ENCODE peak calls at places on chromosome 17, in nine cellular contexts. B is CD4-positive, CD25-positive, alpha-beta regulatory T cell; H is fibroblast of lung; V is CD8-positive, alpha-beta T cell; T is HFF-Myc; L is epithelial cell of esophagus; C is A673; O is mucosa of descending colon; N is aorta. X is an unnamed sample.

GRCh38 chr17:27569257-27569722 is 61.7 kb upstream of the LGALS9 start:
- DNase-seq in B (peak), H (no peak), V (peak), T (no peak), L (peak), C (peak), O (peak), N (no peak), X (peak)

GRCh38 chr17:50149425-50150353 is 788 bp downstream of the PPP1R9B start:
- DNase-seq in B (peak), H (peak), V (peak), T (no peak), L (peak), C (peak), O (peak), N (peak), X (peak)

GRCh38 chr17:16352303-16352837 is 899 bp downstream of the CENPV start:
- DNase-seq in B (peak), H (peak), V (peak), T (no peak), L (peak), C (peak), O (peak), N (peak), X (peak)

GRCh38 chr17:39920218-39921210 is 2.1 kb upstream of the GSDMB start:
- DNase-seq in B (peak), H (no peak), V (peak), T (no peak), L (no peak), C (no peak), O (no peak), N (peak), X (no peak)

GRCh38 chr17:3740611-3741073 is 16.9 kb downstream of the HASPIN start:
- DNase-seq in B (peak), H (no peak), V (peak), T (no peak), L (no peak), C (no peak), O (peak), N (no peak), X (no peak)

GRCh38 chr17:27226611-27227234 is 67.2 kb upstream of the WSB1 start:
- DNase-seq in B (no peak), H (peak), V (no peak), T (no peak), L (peak), C (no peak), O (no peak), N (no peak), X (no peak)

GRCh38 chr17:19482571-19482970 is 51.1 kb upstream of the SLC47A1 start:
- DNase-seq in B (no peak), H (peak), V (no peak), T (no peak), L (peak), C (no peak), O (no peak), N (no peak), X (no peak)

GRCh38 chr17:32746280-32746679 is 130.6 kb downstream of the MYO1D start:
- DNase-seq in B (no peak), H (no peak), V (no peak), T (no peak), L (peak), C (no peak), O (no peak), N (no peak), X (no peak)

GRCh38 chr17:4066210-4066609 is 76.6 kb downstream of the ZZEF1 start:
- DNase-seq in B (no peak), H (no peak), V (no peak), T (no peak), L (no peak), C (no peak), O (no peak), N (no peak), X (no peak)

GRCh38 chr17:16439303-16439791 is 24.0 kb downstream of the TRPV2 start:
- DNase-seq in B (peak), H (peak), V (peak), T (no peak), L (no peak), C (no peak), O (peak), N (no peak), X (no peak)

GRCh38 chr17:74491645-74492044 is 25.2 kb downstream of the CD300A start:
- DNase-seq in B (no peak), H (no peak), V (no peak), T (no peak), L (no peak), C (no peak), O (no peak), N (no peak), X (no peak)

GRCh38 chr17:2797632-2798031 is 1.4 kb downstream of the RAP1GAP2 start:
- DNase-seq in B (no peak), H (no peak), V (no peak), T (no peak), L (no peak), C (no peak), O (peak), N (no peak), X (peak)

GRCh38 chr17:77546772-77547201 is 406.0 kb downstream of the SEC14L1 start:
- DNase-seq in B (no peak), H (peak), V (no peak), T (no peak), L (no peak), C (peak), O (peak), N (no peak), X (peak)

GRCh38 chr17:46121841-46122485 is 71.3 kb downstream of the KANSL1 start:
- DNase-seq in B (peak), H (no peak), V (no peak), T (no peak), L (no peak), C (no peak), O (no peak), N (no peak), X (no peak)

GRCh38 chr17:75176625-75177024 is 6.1 kb downstream of the SUMO2 start:
- DNase-seq in B (no peak), H (no peak), V (no peak), T (no peak), L (no peak), C (no peak), O (no peak), N (no peak), X (no peak)

GRCh38 chr17:57889892-57890856 is 40.3 kb upstream of the MRPS23 start:
- DNase-seq in B (no peak), H (peak), V (no peak), T (no peak), L (peak), C (no peak), O (no peak), N (peak), X (peak)

GRCh38 chr17:60481604-60482003 is 44.4 kb downstream of the APPBP2 start:
- DNase-seq in B (no peak), H (no peak), V (no peak), T (no peak), L (no peak), C (no peak), O (no peak), N (no peak), X (no peak)

GRCh38 chr17:38724337-38724988 is 5.7 kb upstream of the CISD3 start:
- DNase-seq in B (no peak), H (no peak), V (no peak), T (no peak), L (no peak), C (no peak), O (peak), N (peak), X (peak)

GRCh38 chr17:62703776-62704380 is 76.4 kb downstream of the MRC2 start:
- DNase-seq in B (peak), H (peak), V (peak), T (no peak), L (peak), C (peak), O (peak), N (peak), X (peak)

GRCh38 chr17:42129109-42129837 is 6.7 kb downstream of the HSPB9 start:
- DNase-seq in B (no peak), H (no peak), V (no peak), T (no peak), L (no peak), C (no peak), O (no peak), N (peak), X (peak)

GRCh38 chr17:16986391-16986790 is 14.5 kb upstream of the TNFRSF13B start:
- DNase-seq in B (no peak), H (peak), V (no peak), T (no peak), L (peak), C (peak), O (no peak), N (no peak), X (no peak)

GRCh38 chr17:18377437-18378204 is at the start of gene EVPLL:
- DNase-seq in B (peak), H (peak), V (no peak), T (no peak), L (peak), C (no peak), O (peak), N (peak), X (peak)

GRCh38 chr17:82881900-82882714 is 42.3 kb upstream of the ZNF750 start:
- DNase-seq in B (no peak), H (no peak), V (no peak), T (no peak), L (no peak), C (no peak), O (peak), N (peak), X (peak)

GRCh38 chr17:72192409-72193192 is 71.8 kb downstream of the SOX9 start:
- DNase-seq in B (no peak), H (peak), V (no peak), T (no peak), L (peak), C (no peak), O (no peak), N (peak), X (peak)

GRCh38 chr17:78120971-78121800 is 7.4 kb downstream of the TMC6 start:
- DNase-seq in B (peak), H (no peak), V (peak), T (no peak), L (no peak), C (no peak), O (no peak), N (peak), X (peak)

GRCh38 chr17:10107320-10108165 is 90.9 kb downstream of the GAS7 start:
- DNase-seq in B (no peak), H (no peak), V (no peak), T (no peak), L (no peak), C (no peak), O (no peak), N (peak), X (peak)

GRCh38 chr17:75776399-75777242 is 8.0 kb upstream of the UNK start:
- DNase-seq in B (peak), H (no peak), V (peak), T (no peak), L (no peak), C (no peak), O (peak), N (no peak), X (no peak)

GRCh38 chr17:81471804-81472456 is 40.7 kb downstream of the ACTG1 start:
- DNase-seq in B (no peak), H (peak), V (no peak), T (peak), L (peak), C (peak), O (peak), N (peak), X (peak)

GRCh38 chr17:76659928-76660614 is 16.5 kb upstream of the ST6GALNAC1 start:
- DNase-seq in B (peak), H (no peak), V (no peak), T (no peak), L (peak), C (no peak), O (peak), N (no peak), X (peak)

GRCh38 chr17:51435641-51436091 is 175.3 kb downstream of the UTP18 start:
- DNase-seq in B (peak), H (no peak), V (no peak), T (no peak), L (peak), C (peak), O (peak), N (no peak), X (peak)

GRCh38 chr17:42378597-42379594 is 9.3 kb downstream of the STAT3 start:
- DNase-seq in B (peak), H (peak), V (no peak), T (no peak), L (peak), C (peak), O (peak), N (no peak), X (no peak)

GRCh38 chr17:39818282-39819000 is 45.7 kb downstream of the IKZF3 start:
- DNase-seq in B (no peak), H (no peak), V (no peak), T (no peak), L (no peak), C (no peak), O (no peak), N (no peak), X (no peak)

GRCh38 chr17:66123163-66123562 is 68.8 kb downstream of the CEP112 start:
- DNase-seq in B (no peak), H (peak), V (no peak), T (no peak), L (peak), C (peak), O (no peak), N (no peak), X (no peak)

GRCh38 chr17:35372846-35373531 is 432 bp downstream of the SLFN11 start:
- DNase-seq in B (peak), H (no peak), V (peak), T (no peak), L (peak), C (peak), O (peak), N (no peak), X (peak)
- H3K4me3 ChIP-seq in B (peak), H (peak), V (peak), T (peak), L (peak), C (peak), O (peak), N (peak), X (peak)

GRCh38 chr17:54780238-54780637 is 120.4 kb upstream of the TOM1L1 start:
- DNase-seq in B (no peak), H (no peak), V (no peak), T (no peak), L (no peak), C (no peak), O (no peak), N (no peak), X (no peak)
- H3K4me3 ChIP-seq in B (no peak), H (no peak), V (no peak), T (no peak), L (no peak), C (no peak), O (no peak), N (no peak), X (no peak)

DNA sequence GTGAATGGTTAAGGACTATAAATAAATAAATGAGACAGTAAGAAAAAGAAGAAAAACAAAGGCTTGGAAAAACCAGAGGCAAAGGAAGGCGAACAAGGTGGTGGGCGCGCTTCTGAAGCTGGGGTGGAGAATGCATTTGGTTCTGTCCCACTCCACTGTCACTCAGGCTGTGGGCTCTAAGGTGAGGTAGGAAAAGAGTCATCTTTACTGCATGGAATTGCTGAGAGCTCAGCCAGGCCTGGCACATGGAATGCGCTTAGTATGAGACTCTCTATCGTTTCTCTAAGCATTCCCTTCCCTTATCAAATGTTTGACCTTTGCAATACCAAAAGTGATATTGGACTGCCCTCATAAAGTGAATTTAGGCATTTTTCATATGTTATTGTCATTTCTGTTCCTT is 87.9 kb downstream of the MYH10 start:
- DNase-seq in B (no peak), H (no peak), V (no peak), T (no peak), L (no peak), C (no peak), O (no peak), N (no peak), X (no peak)
- H3K4me3 ChIP-seq in B (no peak), H (no peak), V (no peak), T (no peak), L (no peak), C (no peak), O (no peak), N (no peak), X (no peak)

DNA sequence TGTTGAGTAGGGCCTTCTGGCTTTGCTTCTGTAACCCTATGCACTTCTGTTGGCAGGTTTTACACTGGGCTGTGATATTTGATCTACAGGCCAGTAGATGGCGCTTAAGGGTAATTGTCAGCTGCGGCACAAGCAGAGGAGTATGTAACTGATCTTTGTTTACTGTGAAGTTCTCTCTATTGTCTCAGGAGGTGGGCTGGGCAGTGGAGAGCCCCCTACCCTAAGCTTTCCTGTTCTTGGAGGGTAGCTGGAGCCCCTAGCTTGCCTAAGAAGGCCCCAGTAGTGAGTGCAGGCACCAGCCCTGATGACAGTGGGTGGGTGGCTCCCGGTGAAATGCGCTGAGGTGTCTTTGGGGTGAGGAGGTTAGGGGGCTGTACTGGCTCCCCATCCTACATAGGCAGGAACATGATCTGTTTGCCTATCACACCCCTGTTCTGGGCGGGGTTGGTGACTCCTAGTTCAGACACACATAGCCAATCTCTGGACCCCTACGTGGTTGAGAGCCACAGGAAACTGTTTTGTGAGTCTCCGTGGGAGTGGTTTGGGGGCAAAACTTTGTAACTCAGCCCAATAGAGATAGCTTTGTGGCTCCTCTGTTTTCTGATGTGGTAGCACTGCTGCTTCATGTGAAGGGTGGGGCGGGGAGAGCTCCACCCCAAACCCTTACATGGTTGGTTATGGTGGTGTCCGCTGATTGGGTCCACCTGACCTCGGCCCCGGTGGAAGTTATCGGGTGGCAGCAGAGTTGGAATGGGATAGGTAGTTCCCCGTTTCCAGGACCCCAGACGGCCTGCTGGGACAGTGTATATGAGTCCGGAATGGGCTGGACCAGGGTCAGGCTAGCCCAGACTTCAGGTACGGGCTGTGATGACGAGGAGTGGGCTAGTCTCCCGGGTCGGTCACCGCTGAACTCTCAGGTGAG is 60.4 kb downstream of the SLFN11 start:
- DNase-seq in B (peak), H (peak), V (peak), T (peak), L (peak), C (peak), O (peak), N (peak), X (peak)
- H3K4me3 ChIP-seq in B (peak), H (no peak), V (peak), T (no peak), L (no peak), C (no peak), O (no peak), N (peak), X (peak)

DNA sequence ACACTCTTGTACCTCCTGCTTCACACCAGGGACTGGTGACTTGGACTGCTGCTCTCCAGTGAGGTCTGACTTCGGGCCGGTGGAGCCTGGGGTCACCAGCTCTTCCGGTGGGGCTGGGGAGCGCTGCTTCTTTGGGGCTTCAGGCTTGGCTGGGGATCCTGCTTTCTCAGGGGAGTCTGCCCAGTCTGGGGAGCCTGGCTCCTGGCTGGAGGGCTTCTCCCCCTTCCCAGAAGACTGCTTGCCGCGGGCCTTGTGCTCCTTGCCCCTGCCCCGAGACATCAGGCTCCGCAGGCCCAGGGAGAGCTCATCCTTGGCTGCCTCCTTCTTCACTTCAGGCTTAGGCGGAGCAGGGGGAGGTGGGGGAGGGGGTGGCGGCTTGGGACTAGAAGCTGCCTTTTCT is 52.4 kb downstream of the MYO18A start:
- DNase-seq in B (no peak), H (no peak), V (no peak), T (no peak), L (no peak), C (no peak), O (no peak), N (peak), X (no peak)
- H3K4me3 ChIP-seq in B (no peak), H (no peak), V (no peak), T (no peak), L (no peak), C (no peak), O (no peak), N (no peak), X (no peak)

X was measured in right cardiac atrium.